ENCODE peak calls at places on chromosomes 3 and 15, in nine cellular contexts. G is T-helper 2 cell treated with Interferon-gamma antibody and Interleukin-4, amounts not matched to agents 5 μg/mL and 100 μg/mL, for 36 hours; R is aorta; L is EH; W is hepatic stellate cell; X is right cardiac atrium; Y is C1 segment of cervical spinal cord; D is DMS 273 treated with DMSO at 0.1 percent for 48 hours; I is AG04449. Q is an unnamed sample.
A peak's percentile ranks its signal among the peaks of the same experiment; 100 is the strongest.

GRCh38 chr3:62604301-62604700 is 231.0 kb upstream of the FEZF2 start:
- DNase-seq in R (no peak), L (peak; percentile 90), I (no peak), W (peak; percentile 50), X (no peak), Y (no peak), G (no peak), D (no peak), Q (no peak)

GRCh38 chr3:147472846-147473245 is 63.7 kb downstream of the ZIC1 start:
- DNase-seq in Y (no peak), R (no peak), L (no peak), I (no peak), G (no peak), W (no peak), X (no peak), D (no peak), Q (no peak)

GRCh38 chr15:40336129-40337122 is 4.3 kb downstream of the CCDC9B start:
- DNase-seq in W (no peak), R (peak; percentile 53), G (no peak), X (no peak), I (no peak), Y (no peak), L (no peak), D (peak; percentile 39), Q (peak; percentile 70)

GRCh38 chr3:70531063-70531657 is 218.7 kb upstream of the MDFIC2 start:
- DNase-seq in I (no peak), Y (no peak), L (peak; percentile 45), G (no peak), D (no peak), R (no peak), X (no peak), W (peak; percentile 7), Q (peak; percentile 29)

GRCh38 chr15:89067751-89068150 is 20.5 kb upstream of the ABHD2 start:
- DNase-seq in R (no peak), L (no peak), Y (no peak), W (no peak), I (no peak), D (no peak), X (no peak), G (no peak), Q (peak; percentile 44)

GRCh38 chr15:39255760-39256159 is 325.1 kb upstream of the THBS1 start:
- DNase-seq in Y (no peak), I (no peak), G (no peak), R (no peak), D (peak; percentile 94), L (no peak), X (no peak), W (no peak), Q (no peak)

GRCh38 chr3:13277860-13278531 is 142.1 kb downstream of the NUP210 start:
- DNase-seq in D (no peak), W (peak; percentile 78), L (peak; percentile 15), R (peak; percentile 40), X (peak; percentile 35), G (no peak), Y (no peak), I (no peak), Q (peak; percentile 35)

GRCh38 chr3:124291008-124291407 is 299.1 kb upstream of the ROPN1 start:
- DNase-seq in L (no peak), Y (no peak), G (no peak), W (no peak), I (no peak), X (no peak), D (no peak), R (no peak), Q (no peak)

GRCh38 chr3:161274691-161275298 is 53.7 kb downstream of the NMD3 start:
- DNase-seq in I (no peak), D (no peak), L (peak; percentile 64), X (no peak), W (peak; percentile 25), Y (no peak), R (no peak), G (peak; percentile 10), Q (peak; percentile 65)